ENCODE peak calls at places on chromosome 4, in five cellular contexts. One of them, this sample, is unnamed.

GRCh38 chr4:31259119-31259518 is 539.0 kb downstream of the PCDH7 start:
- DNase-seq in neural progenitor cell: no peak
- DNase-seq in GM23248: no peak
- DNase-seq in HCT116: no peak
- DNase-seq in OCI-LY7: no peak
- DNase-seq in this sample: no peak

GRCh38 chr4:151698213-151698612 is 62.6 kb downstream of the GATB start:
- DNase-seq in neural progenitor cell: no peak
- DNase-seq in GM23248: no peak
- DNase-seq in HCT116: no peak
- DNase-seq in OCI-LY7: no peak
- DNase-seq in this sample: no peak

GRCh38 chr4:136412708-136413107 is 1119.6 kb downstream of the PCDH18 start:
- DNase-seq in neural progenitor cell: no peak
- DNase-seq in GM23248: no peak
- DNase-seq in HCT116: no peak
- DNase-seq in OCI-LY7: no peak
- DNase-seq in this sample: no peak

GRCh38 chr4:185332575-185333464 is 62.9 kb downstream of the LRP2BP start:
- DNase-seq in neural progenitor cell: no peak
- DNase-seq in GM23248: no peak
- DNase-seq in HCT116: no peak
- DNase-seq in OCI-LY7: peak; percentile 7
- DNase-seq in this sample: peak; percentile 89

GRCh38 chr4:19486400-19486799 is 765.3 kb upstream of the SLIT2 start:
- DNase-seq in neural progenitor cell: peak; percentile 5
- DNase-seq in GM23248: no peak
- DNase-seq in HCT116: no peak
- DNase-seq in OCI-LY7: peak; percentile 18
- DNase-seq in this sample: no peak

GRCh38 chr4:5982156-5982973 is 35.9 kb downstream of the C4orf50 start:
- DNase-seq in neural progenitor cell: no peak
- DNase-seq in GM23248: no peak
- DNase-seq in HCT116: no peak
- DNase-seq in OCI-LY7: no peak
- DNase-seq in this sample: no peak

GRCh38 chr4:174118171-174118570 is 165.3 kb downstream of the FBXO8 start:
- DNase-seq in neural progenitor cell: no peak
- DNase-seq in GM23248: no peak
- DNase-seq in HCT116: no peak
- DNase-seq in OCI-LY7: no peak
- DNase-seq in this sample: no peak

GRCh38 chr4:73776363-73776762 is 36.0 kb downstream of the CXCL8 start:
- DNase-seq in neural progenitor cell: no peak
- DNase-seq in GM23248: peak; percentile 47
- DNase-seq in HCT116: no peak
- DNase-seq in OCI-LY7: no peak
- DNase-seq in this sample: no peak

GRCh38 chr4:170651786-170652185 is 562.0 kb upstream of the AADAT start:
- DNase-seq in neural progenitor cell: no peak
- DNase-seq in GM23248: peak; percentile 26
- DNase-seq in HCT116: no peak
- DNase-seq in OCI-LY7: no peak
- DNase-seq in this sample: no peak

GRCh38 chr4:181569553-181569952 is 673.6 kb upstream of the TENM3 start:
- DNase-seq in neural progenitor cell: peak; percentile 39
- DNase-seq in GM23248: peak; percentile 46
- DNase-seq in HCT116: peak; percentile 19
- DNase-seq in OCI-LY7: peak; percentile 26
- DNase-seq in this sample: peak; percentile 62

GRCh38 chr4:113064244-113064643 is 14.8 kb downstream of the ANK2 start:
- DNase-seq in neural progenitor cell: peak; percentile 96
- DNase-seq in GM23248: no peak
- DNase-seq in HCT116: no peak
- DNase-seq in OCI-LY7: no peak
- DNase-seq in this sample: no peak

GRCh38 chr4:181597766-181598165 is 645.4 kb upstream of the TENM3 start:
- DNase-seq in neural progenitor cell: no peak
- DNase-seq in GM23248: no peak
- DNase-seq in HCT116: no peak
- DNase-seq in OCI-LY7: no peak
- DNase-seq in this sample: no peak

GRCh38 chr4:41209901-41210300 is 4.4 kb downstream of the APBB2 start:
- DNase-seq in neural progenitor cell: no peak
- DNase-seq in GM23248: no peak
- DNase-seq in HCT116: no peak
- DNase-seq in OCI-LY7: no peak
- DNase-seq in this sample: no peak

GRCh38 chr4:102308032-102308799 is 37.1 kb downstream of the SLC39A8 start:
- DNase-seq in neural progenitor cell: no peak
- DNase-seq in GM23248: peak; percentile 5
- DNase-seq in HCT116: no peak
- DNase-seq in OCI-LY7: peak; percentile 73
- DNase-seq in this sample: no peak

GRCh38 chr4:171516694-171517093 is 296.5 kb upstream of the GALNTL6 start:
- DNase-seq in neural progenitor cell: no peak
- DNase-seq in GM23248: no peak
- DNase-seq in HCT116: no peak
- DNase-seq in OCI-LY7: no peak
- DNase-seq in this sample: no peak

GRCh38 chr4:20428410-20429160 is 176.9 kb downstream of the SLIT2 start:
- DNase-seq in neural progenitor cell: peak; percentile 3
- DNase-seq in GM23248: peak; percentile 51
- DNase-seq in HCT116: no peak
- DNase-seq in OCI-LY7: peak; percentile 16
- DNase-seq in this sample: no peak

GRCh38 chr4:6206771-6207290 is 6.5 kb upstream of the JAKMIP1 start:
- DNase-seq in neural progenitor cell: no peak
- DNase-seq in GM23248: no peak
- DNase-seq in HCT116: no peak
- DNase-seq in OCI-LY7: no peak
- DNase-seq in this sample: no peak

GRCh38 chr4:665381-665750 is 8.7 kb downstream of the ATP5ME start:
- DNase-seq in neural progenitor cell: no peak
- DNase-seq in GM23248: no peak
- DNase-seq in HCT116: no peak
- DNase-seq in OCI-LY7: no peak
- DNase-seq in this sample: no peak

GRCh38 chr4:80255374-80256095 is 10.9 kb upstream of the FGF5 start:
- DNase-seq in neural progenitor cell: no peak
- DNase-seq in GM23248: peak; percentile 71
- DNase-seq in HCT116: no peak
- DNase-seq in OCI-LY7: no peak
- DNase-seq in this sample: no peak

GRCh38 chr4:87108142-87108546 is 112.3 kb downstream of the KLHL8 start:
- DNase-seq in neural progenitor cell: no peak
- DNase-seq in GM23248: peak; percentile 91
- DNase-seq in HCT116: peak; percentile 85
- DNase-seq in OCI-LY7: no peak
- DNase-seq in this sample: no peak

GRCh38 chr4:94486372-94486801 is 34.6 kb downstream of the PDLIM5 start:
- DNase-seq in neural progenitor cell: no peak
- DNase-seq in GM23248: no peak
- DNase-seq in HCT116: no peak
- DNase-seq in OCI-LY7: no peak
- DNase-seq in this sample: no peak

GRCh38 chr4:94484818-94485217 is 33.1 kb downstream of the PDLIM5 start:
- DNase-seq in neural progenitor cell: no peak
- DNase-seq in GM23248: no peak
- DNase-seq in HCT116: no peak
- DNase-seq in OCI-LY7: no peak
- DNase-seq in this sample: no peak

GRCh38 chr4:94479358-94480141 is 27.8 kb downstream of the PDLIM5 start:
- DNase-seq in neural progenitor cell: no peak
- DNase-seq in GM23248: no peak
- DNase-seq in HCT116: no peak
- DNase-seq in OCI-LY7: no peak
- DNase-seq in this sample: no peak

GRCh38 chr4:94480362-94480951 is 28.7 kb downstream of the PDLIM5 start:
- DNase-seq in neural progenitor cell: no peak
- DNase-seq in GM23248: no peak
- DNase-seq in HCT116: no peak
- DNase-seq in OCI-LY7: no peak
- DNase-seq in this sample: no peak

GRCh38 chr4:94483895-94484294 is 32.2 kb downstream of the PDLIM5 start:
- DNase-seq in neural progenitor cell: no peak
- DNase-seq in GM23248: no peak
- DNase-seq in HCT116: no peak
- DNase-seq in OCI-LY7: no peak
- DNase-seq in this sample: no peak
- TF ChIP-seq EZH2phosphoT487 in neural progenitor cell: no peak
- TF ChIP-seq EZH2phosphoT487 in GM23248: no peak
- TF ChIP-seq EZH2phosphoT487 in HCT116: no peak
- TF ChIP-seq EZH2phosphoT487 in OCI-LY7: no peak
- TF ChIP-seq EZH2phosphoT487 in this sample: no peak

GRCh38 chr4:84691800-84692199 is 108.9 kb downstream of the CDS1 start:
- DNase-seq in neural progenitor cell: no peak
- DNase-seq in GM23248: peak; percentile 2
- DNase-seq in HCT116: no peak
- DNase-seq in OCI-LY7: no peak
- DNase-seq in this sample: no peak
- H3K36me3 ChIP-seq in neural progenitor cell: peaks cover 10% of the 10 kb centered on the region
- H3K36me3 ChIP-seq in GM23248: peaks cover 53% of the 10 kb centered on the region
- H3K36me3 ChIP-seq in HCT116: peaks cover 2% of the 10 kb centered on the region
- H3K36me3 ChIP-seq in OCI-LY7: no peaks in the 10 kb centered on the region
- H3K36me3 ChIP-seq in this sample: no peaks in the 10 kb centered on the region

DNA sequence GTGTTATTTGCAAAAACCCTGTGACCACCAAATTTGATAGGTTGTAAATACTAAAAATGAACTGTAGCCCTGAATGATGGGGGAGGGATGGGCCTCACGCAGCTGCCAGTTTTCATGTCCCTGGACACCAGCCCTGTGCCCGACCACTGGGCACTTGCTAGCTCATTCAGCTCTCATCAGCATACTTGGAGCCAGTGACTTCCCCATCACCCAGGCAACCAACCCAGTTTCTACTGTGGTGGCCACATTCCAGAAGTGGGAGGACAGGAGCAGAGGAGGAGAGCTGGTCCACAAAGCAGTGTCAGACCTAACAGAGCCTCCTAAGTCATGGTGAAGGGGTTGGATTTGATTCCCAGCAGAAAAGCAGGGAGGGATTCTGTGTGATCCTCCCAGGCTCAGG is 128.2 kb downstream of the CPEB2 start:
- DNase-seq in neural progenitor cell: no peak
- DNase-seq in GM23248: peak; percentile 22
- DNase-seq in HCT116: no peak
- DNase-seq in OCI-LY7: no peak
- DNase-seq in this sample: no peak
- TF ChIP-seq EZH2phosphoT487 in neural progenitor cell: no peak
- TF ChIP-seq EZH2phosphoT487 in GM23248: no peak
- TF ChIP-seq EZH2phosphoT487 in HCT116: no peak
- TF ChIP-seq EZH2phosphoT487 in OCI-LY7: no peak
- TF ChIP-seq EZH2phosphoT487 in this sample: no peak

GRCh38 chr4:145829629-145830395 is 108.8 kb downstream of the ZNF827 start:
- DNase-seq in neural progenitor cell: no peak
- DNase-seq in GM23248: peak; percentile 47
- DNase-seq in HCT116: no peak
- DNase-seq in OCI-LY7: peak; percentile 36
- DNase-seq in this sample: peak; percentile 47
- H3K36me3 ChIP-seq in neural progenitor cell: no peaks in the 10 kb centered on the region
- H3K36me3 ChIP-seq in GM23248: no peaks in the 10 kb centered on the region
- H3K36me3 ChIP-seq in HCT116: no peaks in the 10 kb centered on the region
- H3K36me3 ChIP-seq in OCI-LY7: peaks cover 63% of the 10 kb centered on the region
- H3K36me3 ChIP-seq in this sample: no peaks in the 10 kb centered on the region

DNA sequence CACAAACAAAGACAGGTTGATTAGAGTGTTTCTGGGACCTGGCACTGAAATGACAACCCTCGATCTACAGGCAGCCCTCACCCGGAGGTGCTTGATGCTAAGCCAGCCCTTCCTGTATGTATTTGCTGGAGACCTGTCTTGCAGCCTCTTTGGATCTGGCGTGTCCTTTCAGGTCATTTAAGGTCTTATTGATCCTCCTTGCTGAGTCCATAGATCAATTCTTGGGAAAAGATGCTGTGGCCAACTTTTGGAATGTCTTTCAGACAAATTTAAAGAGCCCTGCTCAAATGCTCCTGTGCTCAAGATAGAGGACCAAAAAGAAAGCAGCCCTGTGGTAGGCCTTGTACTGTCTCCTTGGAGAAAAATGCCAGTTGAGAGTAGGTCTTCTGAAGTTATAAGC is 6.8 kb upstream of the SETD7 start:
- DNase-seq in neural progenitor cell: no peak
- DNase-seq in GM23248: no peak
- DNase-seq in HCT116: no peak
- DNase-seq in OCI-LY7: no peak
- DNase-seq in this sample: no peak
- TF ChIP-seq EZH2phosphoT487 in neural progenitor cell: no peak
- TF ChIP-seq EZH2phosphoT487 in GM23248: no peak
- TF ChIP-seq EZH2phosphoT487 in HCT116: no peak
- TF ChIP-seq EZH2phosphoT487 in OCI-LY7: no peak
- TF ChIP-seq EZH2phosphoT487 in this sample: no peak

DNA sequence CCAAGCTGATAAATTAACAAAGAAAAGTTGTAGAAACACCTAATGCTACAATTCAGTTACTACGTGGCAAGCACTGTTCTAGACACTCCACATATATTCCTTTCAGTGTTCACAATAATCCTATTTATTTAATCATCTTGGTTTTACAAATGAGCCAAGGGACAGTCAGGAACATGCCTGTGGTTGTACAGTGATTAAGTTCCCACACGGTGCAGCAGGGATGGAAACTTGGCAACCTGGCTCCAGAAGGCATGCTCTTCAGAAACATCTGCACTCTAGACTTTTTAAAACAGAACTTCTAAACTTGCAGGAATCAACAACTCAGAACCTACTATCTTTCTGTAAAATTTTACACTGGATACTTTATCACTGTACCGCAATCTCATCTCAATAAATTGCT is 32.1 kb downstream of the TAPT1 start:
- DNase-seq in neural progenitor cell: no peak
- DNase-seq in GM23248: peak; percentile 63
- DNase-seq in HCT116: no peak
- DNase-seq in OCI-LY7: no peak
- DNase-seq in this sample: no peak
- H3K36me3 ChIP-seq in neural progenitor cell: no peaks in the 10 kb centered on the region
- H3K36me3 ChIP-seq in GM23248: no peaks in the 10 kb centered on the region
- H3K36me3 ChIP-seq in HCT116: no peaks in the 10 kb centered on the region
- H3K36me3 ChIP-seq in OCI-LY7: peaks cover 77% of the 10 kb centered on the region
- H3K36me3 ChIP-seq in this sample: no peaks in the 10 kb centered on the region

GRCh38 chr4:172808196-172808595 is 360.4 kb upstream of the GALNT7 start:
- DNase-seq in neural progenitor cell: no peak
- DNase-seq in GM23248: no peak
- DNase-seq in HCT116: no peak
- DNase-seq in OCI-LY7: no peak
- DNase-seq in this sample: no peak
- TF ChIP-seq EZH2phosphoT487 in neural progenitor cell: no peak
- TF ChIP-seq EZH2phosphoT487 in GM23248: no peak
- TF ChIP-seq EZH2phosphoT487 in HCT116: no peak
- TF ChIP-seq EZH2phosphoT487 in OCI-LY7: no peak
- TF ChIP-seq EZH2phosphoT487 in this sample: no peak